ENCODE peak calls at places on chromosome 17, in seven cellular contexts. D, R, X, M, A, O and Q are unnamed samples.

GRCh38 chr17:4074831-4075495 is 67.9 kb downstream of the ZZEF1 start:
- DNase-seq in X (no peak), R (peak; percentile 47), M (peak; percentile 29), A (peak; percentile 44), D (no peak), O (peak; percentile 58), Q (peak; percentile 99)

GRCh38 chr17:29617125-29617480 is 5.6 kb downstream of the CORO6 start:
- DNase-seq in O (peak; percentile 88), D (peak; percentile 94), R (peak; percentile 38), M (no peak), X (no peak), A (peak; percentile 75), Q (peak; percentile 85)

GRCh38 chr17:57407287-57408063 is 151.2 kb downstream of the MSI2 start:
- DNase-seq in A (peak; percentile 50), R (no peak), X (no peak), D (no peak), M (no peak), O (no peak), Q (no peak)

GRCh38 chr17:63274156-63274555 is 171.9 kb downstream of the CYB561 start:
- DNase-seq in A (peak; percentile 26), O (no peak), D (no peak), R (peak; percentile 89), X (no peak), M (no peak), Q (no peak)

GRCh38 chr17:75061618-75062017 is 14.6 kb downstream of the KCTD2 start:
- DNase-seq in R (no peak), D (no peak), A (no peak), X (no peak), M (no peak), O (no peak), Q (no peak)

GRCh38 chr17:7217113-7217987 is 2.3 kb downstream of the DLG4 start:
- DNase-seq in X (no peak), O (peak; percentile 88), A (peak; percentile 81), R (peak; percentile 71), M (no peak), D (peak; percentile 75), Q (no peak)

GRCh38 chr17:17386143-17386800 is 83.1 kb downstream of the NT5M start:
- DNase-seq in M (no peak), A (no peak), X (no peak), O (no peak), D (no peak), R (no peak), Q (no peak)

GRCh38 chr17:2215616-2216364 is 87.8 kb downstream of the SMG6 start:
- DNase-seq in A (peak; percentile 92), X (no peak), D (peak; percentile 64), R (peak; percentile 94), M (no peak), O (peak; percentile 61), Q (no peak)

GRCh38 chr17:18055597-18055996 is 16.4 kb downstream of the GID4 start:
- DNase-seq in A (no peak), D (no peak), O (no peak), X (no peak), M (no peak), R (no peak), Q (peak; percentile 57)

GRCh38 chr17:30477758-30478115 is 529 bp downstream of the GOSR1 start:
- DNase-seq in M (no peak), X (no peak), A (peak; percentile 78), O (peak; percentile 51), D (no peak), R (peak; percentile 19), Q (peak; percentile 14)

GRCh38 chr17:2302740-2303277 is 776 bp downstream of the SMG6 start:
- DNase-seq in D (no peak), O (peak; percentile 51), X (no peak), R (peak; percentile 6), A (no peak), M (no peak), Q (peak; percentile 29)

GRCh38 chr17:43003542-43004172 is 2.9 kb upstream of the IFI35 start:
- DNase-seq in A (no peak), O (peak; percentile 78), R (peak; percentile 50), X (no peak), D (peak; percentile 73), M (no peak), Q (peak; percentile 82)

GRCh38 chr17:66654341-66654740 is 180.6 kb upstream of the CACNG5 start:
- DNase-seq in O (no peak), D (no peak), M (no peak), A (peak; percentile 51), R (peak; percentile 81), X (no peak), Q (no peak)

GRCh38 chr17:71987634-71988033 is 133.2 kb upstream of the SOX9 start:
- DNase-seq in A (no peak), O (peak; percentile 35), R (peak; percentile 21), M (no peak), X (no peak), D (no peak), Q (no peak)

GRCh38 chr17:16286947-16287562 is 66.2 kb downstream of the CENPV start:
- DNase-seq in O (no peak), D (peak; percentile 37), M (no peak), R (no peak), A (no peak), X (no peak), Q (peak; percentile 39)

GRCh38 chr17:31738488-31738887 is 120.6 kb downstream of the COPRS start:
- DNase-seq in O (no peak), X (no peak), D (no peak), M (no peak), A (no peak), R (no peak), Q (no peak)

GRCh38 chr17:14513835-14514234 is 213.0 kb downstream of the HS3ST3B1 start:
- DNase-seq in O (peak; percentile 28), X (no peak), D (peak; percentile 58), R (no peak), M (no peak), A (no peak), Q (no peak)

GRCh38 chr17:31472137-31472536 is 80.7 kb downstream of the RAB11FIP4 start:
- DNase-seq in D (no peak), A (no peak), X (no peak), M (no peak), O (peak; percentile 37), R (no peak), Q (no peak)

GRCh38 chr17:75515229-75515522 is 161 bp downstream of the CASKIN2 start:
- DNase-seq in X (no peak), D (no peak), A (no peak), M (no peak), O (no peak), R (no peak), Q (no peak)

GRCh38 chr17:17774009-17774881 is 62.5 kb downstream of the SREBF1 start:
- DNase-seq in X (no peak), R (peak; percentile 52), M (no peak), D (no peak), A (peak; percentile 26), O (no peak), Q (no peak)

GRCh38 chr17:62888148-62888547 is 77.9 kb upstream of the TANC2 start:
- DNase-seq in M (no peak), D (no peak), R (no peak), A (no peak), O (no peak), X (no peak), Q (no peak)

GRCh38 chr17:35616506-35616905 is 29.4 kb downstream of the AP2B1 start:
- DNase-seq in A (no peak), O (no peak), D (no peak), X (no peak), M (no peak), R (no peak), Q (peak; percentile 6)

GRCh38 chr17:11720816-11721215 is 122.5 kb downstream of the DNAH9 start:
- DNase-seq in A (no peak), O (no peak), M (no peak), R (no peak), D (no peak), X (no peak), Q (no peak)

GRCh38 chr17:20967776-20968175 is 75.0 kb downstream of the USP22 start:
- DNase-seq in M (no peak), X (no peak), O (peak; percentile 18), R (peak; percentile 17), D (no peak), A (no peak), Q (no peak)

GRCh38 chr17:65797101-65797500 is 235.7 kb upstream of the AXIN2 start:
- DNase-seq in X (no peak), O (no peak), D (no peak), R (peak; percentile 4), A (no peak), M (no peak), Q (peak; percentile 89)

GRCh38 chr17:55830699-55831098 is 79.8 kb downstream of the PCTP start:
- DNase-seq in X (no peak), D (no peak), R (no peak), M (no peak), O (no peak), A (no peak), Q (no peak)

GRCh38 chr17:39150104-39150634 is 1.3 kb downstream of the PLXDC1 start:
- DNase-seq in R (no peak), X (no peak), M (no peak), O (no peak), A (no peak), D (no peak), Q (no peak)
- H2BK120ac ChIP-seq in R (no peak overlapping the region), X (no peak overlapping the region), M (no peak overlapping the region), O (no peak overlapping the region), A (no peak overlapping the region), D (no peak overlapping the region), Q (no peak overlapping the region)

DNA sequence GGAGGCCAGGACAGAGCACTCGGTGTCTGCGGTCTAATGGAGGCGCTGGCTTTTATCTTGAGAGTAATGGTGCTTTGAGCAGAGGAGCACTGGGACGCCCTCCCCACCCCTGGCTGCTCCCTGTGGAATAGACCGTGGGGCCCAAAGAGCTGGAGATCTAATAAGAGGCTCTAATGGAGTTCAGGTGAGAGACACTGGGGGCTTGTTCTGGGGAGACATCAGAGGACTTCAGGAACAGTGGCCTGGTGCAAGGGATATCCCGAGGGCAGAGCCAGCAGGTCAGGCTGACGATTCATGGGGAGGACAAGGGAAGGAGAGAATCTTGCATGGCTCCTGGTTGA is 9.5 kb upstream of the KRT19 start:
- DNase-seq in M (no peak), A (no peak), X (no peak), O (no peak), D (no peak), R (no peak), Q (no peak)
- H2BK120ac ChIP-seq in M (no peak overlapping the region), A (peak overlapping the region; percentile 6), X (no peak overlapping the region), O (no peak overlapping the region), D (no peak overlapping the region), R (peak overlapping the region; percentile 77), Q (peak overlapping the region; percentile 94)

DNA sequence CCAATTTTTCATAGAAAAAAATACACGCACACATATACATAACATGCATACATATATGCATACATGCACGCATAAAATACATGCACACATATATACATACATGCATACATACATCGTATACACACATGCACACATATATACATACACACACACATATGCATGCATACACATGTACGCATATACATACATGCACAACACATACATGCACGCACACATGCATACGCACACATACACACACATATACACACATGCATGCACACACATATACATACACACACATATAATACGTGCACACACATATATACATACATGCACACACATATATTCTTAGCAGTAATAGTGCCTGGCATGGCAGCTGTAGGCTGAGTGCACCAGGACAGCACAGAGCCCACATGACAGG is 24.9 kb downstream of the USP36 start:
- DNase-seq in R (no peak), A (no peak), M (no peak), X (no peak), D (no peak), O (no peak), Q (no peak)
- H2BK120ac ChIP-seq in R (no peak overlapping the region), A (no peak overlapping the region), M (no peak overlapping the region), X (no peak overlapping the region), D (no peak overlapping the region), O (no peak overlapping the region), Q (no peak overlapping the region)

GRCh38 chr17:51668155-51668962 is 408.0 kb downstream of the UTP18 start:
- DNase-seq in R (no peak), D (no peak), A (no peak), X (no peak), M (no peak), O (no peak), Q (no peak)
- H2BK120ac ChIP-seq in R (no peak overlapping the region), D (no peak overlapping the region), A (no peak overlapping the region), X (no peak overlapping the region), M (no peak overlapping the region), O (no peak overlapping the region), Q (no peak overlapping the region)